ENCODE peak calls at places on chromosomes 1 and 21, in five cellular contexts. L, B, Q, T and W are unnamed samples.
A peak's percentile ranks its signal among the peaks of the same experiment; 100 is the strongest.

GRCh38 chr21:26843912-26844257 is 1.3 kb downstream of the ADAMTS1 start:
- DNase-seq in L (no peak), B (no peak), Q (no peak), T (peak; percentile 30), W (no peak)

GRCh38 chr21:38861006-38861405 is 55.3 kb downstream of the ETS2 start:
- DNase-seq in L (no peak), B (no peak), Q (no peak), T (no peak), W (no peak)

GRCh38 chr1:14929547-14930223 is 223.9 kb upstream of the TMEM51 start:
- DNase-seq in L (peak; percentile 84), B (no peak), Q (no peak), T (peak; percentile 68), W (no peak)

GRCh38 chr1:225874431-225874830 is 7.7 kb downstream of the TMEM63A start:
- DNase-seq in L (no peak), B (no peak), Q (no peak), T (no peak), W (no peak)

GRCh38 chr1:239386453-239387303 is at the start of gene CHRM3:
- DNase-seq in L (no peak), B (no peak), Q (peak; percentile 18), T (peak; percentile 13), W (no peak)

GRCh38 chr1:49036700-49037099 is 260.0 kb upstream of the BEND5 start:
- DNase-seq in L (no peak), B (no peak), Q (no peak), T (no peak), W (no peak)

GRCh38 chr1:45136984-45137383 is 69.4 kb downstream of the ZSWIM5 start:
- DNase-seq in L (no peak), B (no peak), Q (no peak), T (no peak), W (no peak)

GRCh38 chr1:23951646-23952095 is 8.0 kb upstream of the PNRC2 start:
- DNase-seq in L (no peak), B (no peak), Q (no peak), T (no peak), W (no peak)

GRCh38 chr1:42880384-42880783 is 34.0 kb downstream of the ZNF691 start:
- DNase-seq in L (no peak), B (no peak), Q (no peak), T (no peak), W (no peak)